ENCODE peak calls at places on chromosomes 2 and 18, in ten cellular contexts. I is RWPE1, W is glutamatergic neuron, L is AG04450, T is HCT116, C is fibroblast of pulmonary artery, S is Peyer's patch, G is heart left ventricle, M is HepG2, V is progenitor cell of endocrine pancreas. K is an unnamed sample.

GRCh38 chr2:23593396-23594078 is 208.6 kb downstream of the KLHL29 start:
- DNase-seq in L (no peak), I (no peak), V (no peak), T (no peak), G (peak), M (no peak), S (no peak), C (no peak), W (no peak), K (peak)

GRCh38 chr2:10042301-10043161 is 819 bp upstream of the KLF11 start:
- DNase-seq in C (peak), M (peak), T (no peak), L (no peak), S (peak), W (peak), I (no peak), V (no peak), G (peak), K (peak)

GRCh38 chr2:31324000-31324633 is 90.2 kb downstream of the EHD3 start:
- DNase-seq in C (no peak), T (no peak), W (no peak), V (no peak), S (no peak), G (no peak), M (no peak), L (no peak), I (peak), K (no peak)

GRCh38 chr2:128420776-128421175 is 102.1 kb upstream of the HS6ST1 start:
- DNase-seq in I (no peak), V (no peak), G (peak), L (no peak), M (no peak), T (no peak), W (no peak), S (no peak), C (no peak), K (peak)

GRCh38 chr18:61957801-61958516 is 65.2 kb upstream of the RNF152 start:
- DNase-seq in T (no peak), W (no peak), M (no peak), S (no peak), I (no peak), G (no peak), L (no peak), V (no peak), C (peak), K (no peak)

GRCh38 chr18:35282353-35282752 is 7.7 kb downstream of the ZSCAN30 start:
- DNase-seq in W (no peak), V (no peak), I (peak), L (peak), S (no peak), C (peak), M (peak), T (no peak), G (no peak), K (no peak)

GRCh38 chr18:58416704-58417683 is 211.9 kb downstream of the ALPK2 start:
- DNase-seq in C (peak), M (peak), S (no peak), W (no peak), I (peak), V (no peak), T (no peak), L (peak), G (no peak), K (no peak)

GRCh38 chr2:129733579-129733978 is 245.9 kb upstream of the RAB6C start:
- DNase-seq in L (no peak), T (no peak), G (no peak), W (peak), I (no peak), V (no peak), M (no peak), C (no peak), S (no peak), K (peak)

GRCh38 chr2:70748002-70748779 is 19.8 kb downstream of the ADD2 start:
- DNase-seq in G (no peak), V (no peak), S (no peak), L (no peak), C (no peak), M (peak), I (no peak), W (no peak), T (peak), K (no peak)
- TF ChIP-seq CTCF in G (no peak), V (peak), S (no peak), L (no peak), C (no peak), M (no peak), I (no peak), W (no peak), T (peak), K (no peak)

GRCh38 chr2:196481323-196481695 is 158.2 kb upstream of the CCDC150 start:
- DNase-seq in S (no peak), L (no peak), C (peak), M (no peak), W (no peak), G (no peak), I (no peak), V (no peak), T (no peak), K (no peak)

GRCh38 chr2:196480653-196481322 is 158.7 kb upstream of the CCDC150 start:
- DNase-seq in W (no peak), L (no peak), T (no peak), V (no peak), C (no peak), M (no peak), S (no peak), G (no peak), I (no peak), K (no peak)

GRCh38 chr2:196479350-196479749 is 160.2 kb upstream of the CCDC150 start:
- DNase-seq in V (no peak), G (no peak), W (no peak), S (no peak), M (no peak), C (peak), L (no peak), T (no peak), I (no peak), K (no peak)

GRCh38 chr2:196486145-196486544 is 153.4 kb upstream of the CCDC150 start:
- DNase-seq in I (no peak), M (no peak), L (no peak), V (no peak), T (no peak), W (no peak), S (no peak), G (no peak), C (no peak), K (no peak)

GRCh38 chr2:196482119-196483065 is 157.1 kb upstream of the CCDC150 start:
- DNase-seq in M (no peak), S (no peak), C (peak), I (peak), G (peak), W (peak), T (no peak), L (no peak), V (no peak), K (no peak)
- TF ChIP-seq CTCF in M (no peak), S (no peak), C (no peak), I (no peak), G (no peak), W (no peak), T (peak), L (no peak), V (no peak), K (no peak)

GRCh38 chr18:64244571-64244970 is 95.7 kb upstream of the LINC00305 start:
- DNase-seq in V (no peak), I (no peak), T (no peak), C (peak), S (peak), M (no peak), G (no peak), L (no peak), W (no peak), K (no peak)
- TF ChIP-seq CTCF in V (peak), I (no peak), T (no peak), C (no peak), S (peak), M (no peak), G (peak), L (no peak), W (no peak), K (no peak)

DNA sequence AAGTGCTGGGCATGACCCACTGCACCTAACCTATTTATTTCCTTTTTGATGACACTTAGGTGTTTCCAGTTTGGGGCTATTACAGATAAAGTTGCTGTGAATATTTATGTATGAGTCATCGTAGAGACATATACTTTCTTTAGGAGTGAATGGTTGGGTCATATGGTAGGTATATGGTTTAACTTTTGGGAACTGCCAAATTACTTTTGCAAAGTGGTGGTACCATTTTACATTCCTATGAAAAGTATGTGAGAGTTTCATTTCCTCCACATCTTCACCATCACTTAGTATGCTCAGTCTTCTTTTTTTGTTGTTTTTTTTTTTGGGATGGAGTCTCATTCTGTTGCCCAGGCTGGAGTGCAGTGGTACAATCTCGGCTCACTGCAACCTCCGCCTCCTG is 56.1 kb downstream of the HNRNPLL start:
- DNase-seq in M (no peak), L (no peak), T (no peak), W (no peak), V (no peak), I (no peak), S (no peak), C (no peak), G (no peak), K (no peak)
- TF ChIP-seq CTCF in M (no peak), L (no peak), T (no peak), W (no peak), V (no peak), I (no peak), S (no peak), C (no peak), G (no peak), K (no peak)

K was measured in ascending aorta.